ENCODE peak calls at places on chromosomes 2 and 18, in eight cellular contexts. B, I, K, Z, F, S, Y and T are unnamed samples.

GRCh38 chr2:29788066-29788465 is 133.3 kb downstream of the ALK start:
- DNase-seq in I (no peak), F (no peak), Z (no peak), S (no peak), K (no peak), B (no peak), Y (no peak), T (no peak)

GRCh38 chr2:239482801-239483712 is 82.2 kb upstream of the HDAC4 start:
- DNase-seq in F (peak), S (no peak), Y (peak), K (no peak), Z (no peak), B (no peak), I (no peak), T (no peak)

GRCh38 chr2:211086049-211086448 is 529.6 kb downstream of the CPS1 start:
- DNase-seq in K (no peak), B (no peak), Y (no peak), S (no peak), Z (no peak), F (no peak), I (no peak), T (no peak)

GRCh38 chr2:240646061-240646899 is 21.0 kb downstream of the GPR35 start:
- DNase-seq in S (no peak), B (no peak), I (no peak), F (no peak), Z (no peak), K (peak), Y (no peak), T (no peak)

GRCh38 chr2:239729151-239729550 is 296.0 kb downstream of the NDUFA10 start:
- DNase-seq in K (no peak), Y (no peak), Z (no peak), S (no peak), F (no peak), I (no peak), B (no peak), T (no peak)

GRCh38 chr2:142323206-142323605 is 192.4 kb upstream of the LRP1B start:
- DNase-seq in Z (no peak), K (no peak), B (no peak), S (no peak), F (no peak), I (no peak), Y (peak), T (no peak)

GRCh38 chr2:48954935-48955334 is 199.4 kb downstream of the FSHR start:
- DNase-seq in K (no peak), S (no peak), I (no peak), Z (no peak), F (no peak), B (no peak), Y (no peak), T (peak)

GRCh38 chr2:138087761-138088602 is 123.7 kb downstream of the HNMT start:
- DNase-seq in F (no peak), Y (peak), I (no peak), Z (no peak), B (no peak), S (no peak), K (no peak), T (no peak)

GRCh38 chr2:104538082-104538481 is 315.8 kb upstream of the POU3F3 start:
- DNase-seq in S (no peak), Y (no peak), Z (no peak), I (no peak), K (no peak), F (no peak), B (no peak), T (no peak)

GRCh38 chr18:23138470-23138869 is 3.2 kb downstream of the CABLES1 start:
- DNase-seq in I (no peak), Y (no peak), F (no peak), B (no peak), S (no peak), K (no peak), Z (no peak), T (no peak)

GRCh38 chr2:19357383-19358241 is 811 bp downstream of the OSR1 start:
- DNase-seq in B (peak), I (no peak), S (peak), F (no peak), Z (no peak), Y (peak), K (no peak), T (peak)

GRCh38 chr2:152555048-152555447 is 162.2 kb downstream of the PRPF40A start:
- DNase-seq in B (peak), Z (no peak), Y (no peak), K (no peak), F (peak), I (no peak), S (no peak), T (peak)

GRCh38 chr2:88054300-88055048 is 1.1 kb downstream of the KRCC1 start:
- DNase-seq in Z (no peak), Y (peak), I (no peak), K (no peak), F (no peak), B (peak), S (no peak), T (peak)

GRCh38 chr18:49725809-49726514 is 87.4 kb downstream of the ACAA2 start:
- DNase-seq in Z (no peak), S (peak), B (peak), K (no peak), Y (peak), F (peak), I (no peak), T (peak)

GRCh38 chr2:202072737-202073396 is at the start of gene KIAA2012:
- DNase-seq in Z (no peak), S (no peak), B (no peak), I (no peak), Y (no peak), F (no peak), K (no peak), T (no peak)

GRCh38 chr18:9453273-9453672 is 22.0 kb upstream of the RALBP1 start:
- DNase-seq in Y (no peak), Z (no peak), F (no peak), S (no peak), I (no peak), K (no peak), B (peak), T (no peak)

GRCh38 chr2:188365058-188365641 is 73.5 kb downstream of the GULP1 start:
- DNase-seq in K (no peak), Y (no peak), Z (no peak), I (no peak), B (no peak), S (no peak), F (no peak), T (no peak)

GRCh38 chr2:176161817-176162626 is 4.9 kb downstream of the HOXD3 start:
- DNase-seq in S (no peak), B (peak), F (no peak), Z (no peak), Y (no peak), I (no peak), K (no peak), T (peak)

GRCh38 chr2:19312949-19313348 is 45.5 kb downstream of the OSR1 start:
- DNase-seq in I (no peak), F (peak), K (no peak), Y (peak), Z (no peak), B (peak), S (no peak), T (peak)

GRCh38 chr2:26820932-26821331 is 27.0 kb upstream of the DPYSL5 start:
- DNase-seq in I (no peak), S (no peak), B (no peak), K (no peak), Z (no peak), F (no peak), Y (no peak), T (no peak)

GRCh38 chr2:166932032-166932431 is 43.8 kb downstream of the XIRP2 start:
- DNase-seq in Z (no peak), F (no peak), I (no peak), K (no peak), S (no peak), B (peak), Y (peak), T (peak)

GRCh38 chr2:14751581-14751980 is 119.1 kb downstream of the LRATD1 start:
- DNase-seq in I (peak), B (no peak), Y (peak), S (no peak), K (no peak), Z (no peak), F (no peak), T (no peak)

GRCh38 chr2:42493885-42494433 is at the start of gene KCNG3:
- DNase-seq in Y (peak), K (no peak), F (peak), B (peak), S (peak), Z (no peak), I (no peak), T (peak)

GRCh38 chr2:102082591-102083586 is 59.7 kb upstream of the IL1R1 start:
- DNase-seq in K (no peak), B (peak), Z (no peak), F (peak), I (no peak), S (no peak), Y (peak), T (peak)

GRCh38 chr2:143451622-143452021 is 322.4 kb downstream of the ARHGAP15 start:
- DNase-seq in I (no peak), Z (no peak), Y (peak), F (peak), K (no peak), S (no peak), B (peak), T (no peak)

DNA sequence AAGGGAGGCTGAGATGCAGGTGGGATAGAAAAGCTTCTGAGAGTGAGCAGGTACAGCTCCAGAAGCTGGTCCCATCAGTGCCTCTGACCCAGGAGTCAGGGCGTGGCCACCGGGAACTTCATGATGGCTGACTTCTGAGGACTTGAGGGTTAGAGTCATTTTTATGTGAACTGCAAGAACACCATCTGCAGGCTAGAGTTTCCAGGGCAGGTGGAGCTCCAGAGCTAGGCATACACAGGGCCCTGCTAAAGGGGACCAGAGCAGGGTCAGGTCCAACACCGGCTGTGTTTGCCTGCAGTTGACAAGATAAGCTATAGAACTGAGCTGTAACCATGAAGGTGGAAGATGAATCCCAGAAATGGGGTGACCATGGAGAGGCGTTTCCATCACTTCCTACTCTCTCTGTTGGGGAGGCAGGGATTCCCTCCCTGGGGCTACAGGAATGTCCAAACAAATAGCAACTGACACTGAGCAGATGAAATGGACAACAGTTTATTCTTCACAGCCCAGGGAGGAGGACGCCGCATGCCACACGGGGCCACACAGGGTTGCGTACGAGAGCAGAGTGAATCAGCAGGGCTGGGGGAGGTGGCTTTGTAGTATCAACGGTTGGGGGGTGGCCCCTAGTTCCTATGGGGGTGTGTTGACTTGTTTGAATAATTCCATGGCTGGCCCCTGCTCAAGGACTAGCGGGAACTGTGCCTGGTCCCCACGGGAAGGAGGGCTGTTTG is 77.6 kb upstream of the ZNF516 start:
- DNase-seq in F (peak), Z (no peak), S (no peak), I (no peak), K (no peak), B (no peak), Y (no peak), T (peak)
- TF ChIP-seq CTCF in F (no peak), Z (no peak), S (no peak), I (no peak), K (no peak), B (no peak), Y (no peak), T (peak)

GRCh38 chr2:2826209-2826551 is 495.1 kb upstream of the MYT1L start:
- DNase-seq in Z (no peak), S (no peak), I (no peak), Y (no peak), K (no peak), B (no peak), F (no peak), T (no peak)
- H3K4me3 ChIP-seq in Z (no peak), S (no peak), I (no peak), Y (no peak), K (no peak), B (no peak), F (no peak), T (no peak)

GRCh38 chr2:20755132-20755800 is 67.6 kb downstream of the LDAH start:
- DNase-seq in Z (no peak), B (peak), F (peak), I (no peak), K (no peak), S (no peak), Y (no peak), T (peak)
- TF ChIP-seq CTCF in Z (no peak), B (no peak), F (no peak), I (no peak), K (no peak), S (no peak), Y (no peak), T (peak)

DNA sequence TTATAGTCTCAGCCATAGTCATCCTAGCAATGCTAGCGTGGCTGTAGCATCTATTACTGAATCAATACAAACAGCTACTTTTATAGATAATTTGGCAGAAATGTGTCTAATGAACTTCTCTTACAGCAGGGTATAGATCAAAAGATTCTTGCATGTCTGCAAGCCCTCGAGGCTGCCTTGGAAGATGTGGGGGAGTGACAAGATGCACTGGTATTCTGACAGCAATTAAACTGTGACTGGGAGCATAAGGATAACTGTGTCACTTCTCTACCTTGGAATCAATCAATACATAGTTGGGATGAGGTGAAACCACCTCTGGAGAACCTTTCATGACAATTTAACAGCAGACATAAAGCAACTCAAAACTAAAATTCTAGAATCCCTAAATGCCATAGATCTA is 59.3 kb upstream of the MYO3B start:
- DNase-seq in Y (peak), B (no peak), K (no peak), S (no peak), I (no peak), Z (no peak), F (no peak), T (no peak)
- H3K4me3 ChIP-seq in Y (no peak), B (no peak), K (no peak), S (no peak), I (no peak), Z (no peak), F (no peak), T (no peak)

GRCh38 chr2:65969161-65969560 is 465.8 kb upstream of the MEIS1 start:
- DNase-seq in S (no peak), I (no peak), Y (no peak), Z (no peak), K (no peak), B (no peak), F (no peak), T (no peak)

DNA sequence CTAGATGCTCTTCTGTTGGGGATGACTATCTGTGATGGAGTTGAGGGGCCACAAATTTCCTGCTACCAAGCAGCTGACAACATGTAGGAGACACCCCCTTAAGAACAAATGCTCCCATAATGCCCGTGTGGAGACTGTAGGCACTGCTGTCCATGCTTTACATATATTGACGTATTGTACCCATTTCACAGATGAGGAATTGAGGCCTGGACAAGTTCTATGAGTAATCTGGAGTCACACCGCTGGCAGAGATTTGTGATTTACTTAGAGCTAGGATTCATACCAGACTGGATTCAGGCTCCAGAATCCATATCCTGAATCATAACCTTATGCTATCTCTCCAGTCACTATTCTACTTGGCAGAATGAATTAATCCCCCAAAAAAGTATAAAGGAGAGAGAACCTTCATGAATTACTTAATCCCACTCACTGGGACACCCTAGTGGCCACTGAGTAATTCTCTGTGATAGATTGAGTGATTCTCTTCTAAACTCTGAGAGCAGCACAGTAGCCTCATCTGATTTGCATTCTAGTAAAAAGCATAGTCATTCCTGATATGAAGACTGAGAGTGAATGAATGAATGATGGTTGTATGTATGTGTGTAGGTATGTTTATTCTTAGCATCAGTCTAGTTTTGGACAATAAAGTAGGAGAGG is 460.7 kb upstream of the MEIS1 start:
- DNase-seq in F (peak), I (no peak), Z (no peak), Y (peak), B (no peak), S (no peak), K (no peak), T (no peak)
- TF ChIP-seq CTCF in F (no peak), I (peak), Z (no peak), Y (peak), B (no peak), S (no peak), K (no peak), T (no peak)

GRCh38 chr2:46306988-46307655 is 9.9 kb downstream of the EPAS1 start:
- DNase-seq in I (no peak), Z (no peak), B (no peak), K (no peak), Y (peak), S (no peak), F (peak), T (no peak)
- H3K4me3 ChIP-seq in I (no peak), Z (no peak), B (no peak), K (peak), Y (peak), S (no peak), F (peak), T (no peak)

GRCh38 chr2:11560806-11561205 is 27.0 kb downstream of the GREB1 start:
- DNase-seq in F (no peak), B (no peak), Y (no peak), Z (no peak), K (no peak), S (no peak), I (no peak), T (no peak)

GRCh38 chr2:11562476-11562875 is 28.6 kb downstream of the GREB1 start:
- DNase-seq in K (no peak), I (no peak), Y (no peak), B (no peak), S (no peak), F (no peak), Z (no peak), T (no peak)

GRCh38 chr2:11559786-11560155 is 25.9 kb downstream of the GREB1 start:
- DNase-seq in S (no peak), I (no peak), B (no peak), Z (no peak), F (no peak), K (no peak), Y (no peak), T (no peak)

GRCh38 chr2:11563784-11564666 is 30.2 kb downstream of the GREB1 start:
- DNase-seq in F (no peak), S (no peak), Y (no peak), Z (no peak), B (no peak), K (no peak), I (no peak), T (no peak)

DNA sequence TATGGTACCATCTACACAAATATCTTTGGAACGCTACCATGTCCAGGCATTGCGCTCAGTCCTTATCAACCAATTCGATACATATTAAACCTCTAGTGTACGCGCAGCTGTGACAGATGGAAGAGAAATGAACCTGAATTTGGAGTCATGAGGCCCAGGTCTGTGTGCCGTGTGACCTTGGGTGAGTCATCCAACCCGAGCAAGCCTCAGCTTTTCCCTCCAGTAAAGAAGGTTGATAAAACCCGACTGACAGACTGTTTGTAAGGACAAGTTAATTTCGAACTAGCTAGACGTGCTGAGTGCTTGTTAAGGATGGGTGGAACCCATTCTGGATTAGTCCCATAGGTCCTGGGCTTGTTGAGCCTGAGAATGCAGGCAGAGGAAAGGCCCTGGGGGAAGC is 28.2 kb downstream of the GREB1 start:
- DNase-seq in F (no peak), S (no peak), B (no peak), K (no peak), Z (no peak), Y (no peak), I (no peak), T (no peak)
- TF ChIP-seq CTCF in F (no peak), S (no peak), B (no peak), K (no peak), Z (no peak), Y (no peak), I (no peak), T (no peak)